ENCODE peak calls at places on chromosomes 4 and X, in nine cellular contexts. One of them, this sample, is unnamed.

GRCh38 chr4:101286663-101287062 is 60.7 kb downstream of the PPP3CA start:
- DNase-seq in NCI-H2107: no peak
- DNase-seq in smooth muscle cell of the brain vasculature: no peak
- DNase-seq in skeletal muscle cell: no peak
- DNase-seq in neural progenitor cell: no peak
- DNase-seq in mesothelial cell of epicardium: no peak
- DNase-seq in activated T-helper 1 cell treated with anti-CD3 and anti-CD28 coated beads, Interleukin-12 subunit alpha, Interleukin-12 subunit beta, Interleukin-2, Interleukin-4 antibody, amounts not matched to agents 30 ng/mL and 10 ng/mL and 1 ng/mL, durations not matched to agents 14 hours and 24 hours and 36 hours: no peak
- DNase-seq in activated naive CD8-positive, alpha-beta T cell treated with anti-CD3 and anti-CD28 coated beads, Interleukin-2, amount 50 U/mL, for 24 hours: no peak
- DNase-seq in Kasumi-1: no peak
- DNase-seq in this sample: no peak

GRCh38 chr4:15963001-15963451 is at the start of gene FGFBP2:
- DNase-seq in NCI-H2107: peak
- DNase-seq in smooth muscle cell of the brain vasculature: peak
- DNase-seq in skeletal muscle cell: no peak
- DNase-seq in neural progenitor cell: peak
- DNase-seq in mesothelial cell of epicardium: peak
- DNase-seq in activated T-helper 1 cell treated with anti-CD3 and anti-CD28 coated beads, Interleukin-12 subunit alpha, Interleukin-12 subunit beta, Interleukin-2, Interleukin-4 antibody, amounts not matched to agents 30 ng/mL and 10 ng/mL and 1 ng/mL, durations not matched to agents 14 hours and 24 hours and 36 hours: peak
- DNase-seq in activated naive CD8-positive, alpha-beta T cell treated with anti-CD3 and anti-CD28 coated beads, Interleukin-2, amount 50 U/mL, for 24 hours: peak
- DNase-seq in Kasumi-1: peak
- DNase-seq in this sample: no peak

GRCh38 chr4:181293014-181293413 is 950.2 kb upstream of the TENM3 start:
- DNase-seq in NCI-H2107: no peak
- DNase-seq in smooth muscle cell of the brain vasculature: no peak
- DNase-seq in skeletal muscle cell: no peak
- DNase-seq in neural progenitor cell: no peak
- DNase-seq in mesothelial cell of epicardium: no peak
- DNase-seq in activated T-helper 1 cell treated with anti-CD3 and anti-CD28 coated beads, Interleukin-12 subunit alpha, Interleukin-12 subunit beta, Interleukin-2, Interleukin-4 antibody, amounts not matched to agents 30 ng/mL and 10 ng/mL and 1 ng/mL, durations not matched to agents 14 hours and 24 hours and 36 hours: no peak
- DNase-seq in activated naive CD8-positive, alpha-beta T cell treated with anti-CD3 and anti-CD28 coated beads, Interleukin-2, amount 50 U/mL, for 24 hours: no peak
- DNase-seq in Kasumi-1: no peak
- DNase-seq in this sample: no peak

GRCh38 chrX:80430826-80431501 is 10.7 kb downstream of the TENT5D start:
- DNase-seq in NCI-H2107: no peak
- DNase-seq in smooth muscle cell of the brain vasculature: no peak
- DNase-seq in skeletal muscle cell: no peak
- DNase-seq in neural progenitor cell: peak
- DNase-seq in mesothelial cell of epicardium: no peak
- DNase-seq in activated T-helper 1 cell treated with anti-CD3 and anti-CD28 coated beads, Interleukin-12 subunit alpha, Interleukin-12 subunit beta, Interleukin-2, Interleukin-4 antibody, amounts not matched to agents 30 ng/mL and 10 ng/mL and 1 ng/mL, durations not matched to agents 14 hours and 24 hours and 36 hours: no peak
- DNase-seq in activated naive CD8-positive, alpha-beta T cell treated with anti-CD3 and anti-CD28 coated beads, Interleukin-2, amount 50 U/mL, for 24 hours: no peak
- DNase-seq in Kasumi-1: no peak
- DNase-seq in this sample: no peak

GRCh38 chr4:76589872-76590846 is 155.1 kb downstream of the SHROOM3 start:
- DNase-seq in NCI-H2107: no peak
- DNase-seq in smooth muscle cell of the brain vasculature: no peak
- DNase-seq in skeletal muscle cell: peak
- DNase-seq in neural progenitor cell: peak
- DNase-seq in mesothelial cell of epicardium: peak
- DNase-seq in activated T-helper 1 cell treated with anti-CD3 and anti-CD28 coated beads, Interleukin-12 subunit alpha, Interleukin-12 subunit beta, Interleukin-2, Interleukin-4 antibody, amounts not matched to agents 30 ng/mL and 10 ng/mL and 1 ng/mL, durations not matched to agents 14 hours and 24 hours and 36 hours: no peak
- DNase-seq in activated naive CD8-positive, alpha-beta T cell treated with anti-CD3 and anti-CD28 coated beads, Interleukin-2, amount 50 U/mL, for 24 hours: no peak
- DNase-seq in Kasumi-1: no peak
- DNase-seq in this sample: no peak

GRCh38 chr4:148444296-148445070 is 2.3 kb upstream of the NR3C2 start:
- DNase-seq in NCI-H2107: no peak
- DNase-seq in smooth muscle cell of the brain vasculature: no peak
- DNase-seq in skeletal muscle cell: no peak
- DNase-seq in neural progenitor cell: peak
- DNase-seq in mesothelial cell of epicardium: peak
- DNase-seq in activated T-helper 1 cell treated with anti-CD3 and anti-CD28 coated beads, Interleukin-12 subunit alpha, Interleukin-12 subunit beta, Interleukin-2, Interleukin-4 antibody, amounts not matched to agents 30 ng/mL and 10 ng/mL and 1 ng/mL, durations not matched to agents 14 hours and 24 hours and 36 hours: peak
- DNase-seq in activated naive CD8-positive, alpha-beta T cell treated with anti-CD3 and anti-CD28 coated beads, Interleukin-2, amount 50 U/mL, for 24 hours: peak
- DNase-seq in Kasumi-1: peak
- DNase-seq in this sample: no peak

GRCh38 chr4:173538903-173539445 is 8.9 kb upstream of the HAND2 start:
- DNase-seq in NCI-H2107: no peak
- DNase-seq in smooth muscle cell of the brain vasculature: no peak
- DNase-seq in skeletal muscle cell: no peak
- DNase-seq in neural progenitor cell: no peak
- DNase-seq in mesothelial cell of epicardium: no peak
- DNase-seq in activated T-helper 1 cell treated with anti-CD3 and anti-CD28 coated beads, Interleukin-12 subunit alpha, Interleukin-12 subunit beta, Interleukin-2, Interleukin-4 antibody, amounts not matched to agents 30 ng/mL and 10 ng/mL and 1 ng/mL, durations not matched to agents 14 hours and 24 hours and 36 hours: no peak
- DNase-seq in activated naive CD8-positive, alpha-beta T cell treated with anti-CD3 and anti-CD28 coated beads, Interleukin-2, amount 50 U/mL, for 24 hours: no peak
- DNase-seq in Kasumi-1: peak
- DNase-seq in this sample: no peak

GRCh38 chrX:31547416-31547815 is 475.6 kb upstream of the FTHL17 start:
- DNase-seq in NCI-H2107: no peak
- DNase-seq in smooth muscle cell of the brain vasculature: no peak
- DNase-seq in skeletal muscle cell: no peak
- DNase-seq in neural progenitor cell: no peak
- DNase-seq in mesothelial cell of epicardium: no peak
- DNase-seq in activated T-helper 1 cell treated with anti-CD3 and anti-CD28 coated beads, Interleukin-12 subunit alpha, Interleukin-12 subunit beta, Interleukin-2, Interleukin-4 antibody, amounts not matched to agents 30 ng/mL and 10 ng/mL and 1 ng/mL, durations not matched to agents 14 hours and 24 hours and 36 hours: no peak
- DNase-seq in activated naive CD8-positive, alpha-beta T cell treated with anti-CD3 and anti-CD28 coated beads, Interleukin-2, amount 50 U/mL, for 24 hours: no peak
- DNase-seq in Kasumi-1: no peak
- DNase-seq in this sample: no peak

GRCh38 chr4:11507920-11508319 is 79.2 kb upstream of the HS3ST1 start:
- DNase-seq in NCI-H2107: no peak
- DNase-seq in smooth muscle cell of the brain vasculature: no peak
- DNase-seq in skeletal muscle cell: no peak
- DNase-seq in neural progenitor cell: no peak
- DNase-seq in mesothelial cell of epicardium: no peak
- DNase-seq in activated T-helper 1 cell treated with anti-CD3 and anti-CD28 coated beads, Interleukin-12 subunit alpha, Interleukin-12 subunit beta, Interleukin-2, Interleukin-4 antibody, amounts not matched to agents 30 ng/mL and 10 ng/mL and 1 ng/mL, durations not matched to agents 14 hours and 24 hours and 36 hours: no peak
- DNase-seq in activated naive CD8-positive, alpha-beta T cell treated with anti-CD3 and anti-CD28 coated beads, Interleukin-2, amount 50 U/mL, for 24 hours: no peak
- DNase-seq in Kasumi-1: no peak
- DNase-seq in this sample: no peak

GRCh38 chr4:123455360-123455759 is 58.8 kb downstream of the SPRY1 start:
- DNase-seq in NCI-H2107: no peak
- DNase-seq in smooth muscle cell of the brain vasculature: no peak
- DNase-seq in skeletal muscle cell: no peak
- DNase-seq in neural progenitor cell: no peak
- DNase-seq in mesothelial cell of epicardium: no peak
- DNase-seq in activated T-helper 1 cell treated with anti-CD3 and anti-CD28 coated beads, Interleukin-12 subunit alpha, Interleukin-12 subunit beta, Interleukin-2, Interleukin-4 antibody, amounts not matched to agents 30 ng/mL and 10 ng/mL and 1 ng/mL, durations not matched to agents 14 hours and 24 hours and 36 hours: no peak
- DNase-seq in activated naive CD8-positive, alpha-beta T cell treated with anti-CD3 and anti-CD28 coated beads, Interleukin-2, amount 50 U/mL, for 24 hours: no peak
- DNase-seq in Kasumi-1: no peak
- DNase-seq in this sample: no peak

GRCh38 chr4:5976431-5976830 is 41.8 kb downstream of the C4orf50 start:
- DNase-seq in NCI-H2107: no peak
- DNase-seq in smooth muscle cell of the brain vasculature: no peak
- DNase-seq in skeletal muscle cell: no peak
- DNase-seq in neural progenitor cell: no peak
- DNase-seq in mesothelial cell of epicardium: no peak
- DNase-seq in activated T-helper 1 cell treated with anti-CD3 and anti-CD28 coated beads, Interleukin-12 subunit alpha, Interleukin-12 subunit beta, Interleukin-2, Interleukin-4 antibody, amounts not matched to agents 30 ng/mL and 10 ng/mL and 1 ng/mL, durations not matched to agents 14 hours and 24 hours and 36 hours: no peak
- DNase-seq in activated naive CD8-positive, alpha-beta T cell treated with anti-CD3 and anti-CD28 coated beads, Interleukin-2, amount 50 U/mL, for 24 hours: no peak
- DNase-seq in Kasumi-1: no peak
- DNase-seq in this sample: no peak

GRCh38 chr4:123072060-123072459 is 149.7 kb upstream of the NUDT6 start:
- DNase-seq in NCI-H2107: no peak
- DNase-seq in smooth muscle cell of the brain vasculature: no peak
- DNase-seq in skeletal muscle cell: no peak
- DNase-seq in neural progenitor cell: no peak
- DNase-seq in mesothelial cell of epicardium: no peak
- DNase-seq in activated T-helper 1 cell treated with anti-CD3 and anti-CD28 coated beads, Interleukin-12 subunit alpha, Interleukin-12 subunit beta, Interleukin-2, Interleukin-4 antibody, amounts not matched to agents 30 ng/mL and 10 ng/mL and 1 ng/mL, durations not matched to agents 14 hours and 24 hours and 36 hours: no peak
- DNase-seq in activated naive CD8-positive, alpha-beta T cell treated with anti-CD3 and anti-CD28 coated beads, Interleukin-2, amount 50 U/mL, for 24 hours: no peak
- DNase-seq in Kasumi-1: no peak
- DNase-seq in this sample: no peak

GRCh38 chr4:94757192-94758140 is at the start of gene BMPR1B:
- DNase-seq in NCI-H2107: no peak
- DNase-seq in smooth muscle cell of the brain vasculature: peak
- DNase-seq in skeletal muscle cell: peak
- DNase-seq in neural progenitor cell: peak
- DNase-seq in mesothelial cell of epicardium: peak
- DNase-seq in activated T-helper 1 cell treated with anti-CD3 and anti-CD28 coated beads, Interleukin-12 subunit alpha, Interleukin-12 subunit beta, Interleukin-2, Interleukin-4 antibody, amounts not matched to agents 30 ng/mL and 10 ng/mL and 1 ng/mL, durations not matched to agents 14 hours and 24 hours and 36 hours: no peak
- DNase-seq in activated naive CD8-positive, alpha-beta T cell treated with anti-CD3 and anti-CD28 coated beads, Interleukin-2, amount 50 U/mL, for 24 hours: peak
- DNase-seq in Kasumi-1: no peak
- DNase-seq in this sample: no peak

GRCh38 chrX:44580466-44580865 is 37.8 kb upstream of the FUNDC1 start:
- DNase-seq in NCI-H2107: no peak
- DNase-seq in smooth muscle cell of the brain vasculature: no peak
- DNase-seq in skeletal muscle cell: peak
- DNase-seq in neural progenitor cell: no peak
- DNase-seq in mesothelial cell of epicardium: no peak
- DNase-seq in activated T-helper 1 cell treated with anti-CD3 and anti-CD28 coated beads, Interleukin-12 subunit alpha, Interleukin-12 subunit beta, Interleukin-2, Interleukin-4 antibody, amounts not matched to agents 30 ng/mL and 10 ng/mL and 1 ng/mL, durations not matched to agents 14 hours and 24 hours and 36 hours: no peak
- DNase-seq in activated naive CD8-positive, alpha-beta T cell treated with anti-CD3 and anti-CD28 coated beads, Interleukin-2, amount 50 U/mL, for 24 hours: no peak
- DNase-seq in Kasumi-1: no peak
- DNase-seq in this sample: peak

GRCh38 chr4:109298279-109299010 is 4.0 kb downstream of the COL25A1 start:
- DNase-seq in NCI-H2107: no peak
- DNase-seq in smooth muscle cell of the brain vasculature: no peak
- DNase-seq in skeletal muscle cell: no peak
- DNase-seq in neural progenitor cell: peak
- DNase-seq in mesothelial cell of epicardium: no peak
- DNase-seq in activated T-helper 1 cell treated with anti-CD3 and anti-CD28 coated beads, Interleukin-12 subunit alpha, Interleukin-12 subunit beta, Interleukin-2, Interleukin-4 antibody, amounts not matched to agents 30 ng/mL and 10 ng/mL and 1 ng/mL, durations not matched to agents 14 hours and 24 hours and 36 hours: no peak
- DNase-seq in activated naive CD8-positive, alpha-beta T cell treated with anti-CD3 and anti-CD28 coated beads, Interleukin-2, amount 50 U/mL, for 24 hours: no peak
- DNase-seq in Kasumi-1: peak
- DNase-seq in this sample: no peak

GRCh38 chrX:119391279-119391678 is 7.9 kb upstream of the SLC25A43 start:
- DNase-seq in NCI-H2107: no peak
- DNase-seq in smooth muscle cell of the brain vasculature: no peak
- DNase-seq in skeletal muscle cell: no peak
- DNase-seq in neural progenitor cell: no peak
- DNase-seq in mesothelial cell of epicardium: no peak
- DNase-seq in activated T-helper 1 cell treated with anti-CD3 and anti-CD28 coated beads, Interleukin-12 subunit alpha, Interleukin-12 subunit beta, Interleukin-2, Interleukin-4 antibody, amounts not matched to agents 30 ng/mL and 10 ng/mL and 1 ng/mL, durations not matched to agents 14 hours and 24 hours and 36 hours: no peak
- DNase-seq in activated naive CD8-positive, alpha-beta T cell treated with anti-CD3 and anti-CD28 coated beads, Interleukin-2, amount 50 U/mL, for 24 hours: no peak
- DNase-seq in Kasumi-1: peak
- DNase-seq in this sample: no peak

GRCh38 chrX:40877869-40878268 is 142.5 kb upstream of the MED14 start:
- DNase-seq in NCI-H2107: no peak
- DNase-seq in smooth muscle cell of the brain vasculature: no peak
- DNase-seq in skeletal muscle cell: no peak
- DNase-seq in neural progenitor cell: no peak
- DNase-seq in mesothelial cell of epicardium: no peak
- DNase-seq in activated T-helper 1 cell treated with anti-CD3 and anti-CD28 coated beads, Interleukin-12 subunit alpha, Interleukin-12 subunit beta, Interleukin-2, Interleukin-4 antibody, amounts not matched to agents 30 ng/mL and 10 ng/mL and 1 ng/mL, durations not matched to agents 14 hours and 24 hours and 36 hours: no peak
- DNase-seq in activated naive CD8-positive, alpha-beta T cell treated with anti-CD3 and anti-CD28 coated beads, Interleukin-2, amount 50 U/mL, for 24 hours: no peak
- DNase-seq in Kasumi-1: peak
- DNase-seq in this sample: no peak

GRCh38 chr4:184347251-184348239 is 126.8 kb downstream of the IRF2 start:
- DNase-seq in NCI-H2107: peak
- DNase-seq in smooth muscle cell of the brain vasculature: no peak
- DNase-seq in skeletal muscle cell: peak
- DNase-seq in neural progenitor cell: peak
- DNase-seq in mesothelial cell of epicardium: no peak
- DNase-seq in activated T-helper 1 cell treated with anti-CD3 and anti-CD28 coated beads, Interleukin-12 subunit alpha, Interleukin-12 subunit beta, Interleukin-2, Interleukin-4 antibody, amounts not matched to agents 30 ng/mL and 10 ng/mL and 1 ng/mL, durations not matched to agents 14 hours and 24 hours and 36 hours: no peak
- DNase-seq in activated naive CD8-positive, alpha-beta T cell treated with anti-CD3 and anti-CD28 coated beads, Interleukin-2, amount 50 U/mL, for 24 hours: no peak
- DNase-seq in Kasumi-1: peak
- DNase-seq in this sample: no peak

This sample was measured in Panc1.